ENCODE peak calls at places on chromosome 15, in eight cellular contexts. A is H1, R is suprapubic skin, P is spleen, O is breast epithelium, W is HCT116, H is GM12891, V is endothelial cell of umbilical vein. Y is an unnamed sample.

GRCh38 chr15:66481107-66481856 is 16.3 kb downstream of the SNAPC5 start:
- DNase-seq in A (no peak), R (no peak), P (no peak), O (no peak), W (no peak), H (no peak), V (no peak), Y (no peak)

GRCh38 chr15:72237286-72238224 is 6.6 kb upstream of the PKM start:
- DNase-seq in A (peak; percentile 43), R (peak; percentile 91), P (no peak), O (peak; percentile 71), W (peak; percentile 92), H (peak; percentile 30), V (peak; percentile 90), Y (peak; percentile 80)

GRCh38 chr15:95287774-95288173 is 1042.7 kb upstream of the NR2F2 start:
- DNase-seq in A (no peak), R (no peak), P (no peak), O (no peak), W (no peak), H (no peak), V (peak; percentile 46), Y (no peak)

GRCh38 chr15:87201986-87202385 is 1054.6 kb downstream of the NTRK3 start:
- DNase-seq in A (no peak), R (no peak), P (no peak), O (no peak), W (no peak), H (no peak), V (no peak), Y (no peak)

GRCh38 chr15:31155136-31155535 is 53.6 kb upstream of the TRPM1 start:
- DNase-seq in A (no peak), R (no peak), P (peak; percentile 57), O (no peak), W (no peak), H (no peak), V (no peak), Y (no peak)

GRCh38 chr15:99324082-99324620 is 72.9 kb downstream of the LRRC28 start:
- DNase-seq in A (no peak), R (no peak), P (no peak), O (no peak), W (peak; percentile 76), H (no peak), V (peak; percentile 60), Y (no peak)

GRCh38 chr15:31397851-31398661 is 71.4 kb downstream of the KLF13 start:
- DNase-seq in A (no peak), R (no peak), P (no peak), O (peak; percentile 73), W (no peak), H (no peak), V (no peak), Y (no peak)

GRCh38 chr15:48679952-48680351 is 34.4 kb upstream of the FBN1 start:
- DNase-seq in A (no peak), R (no peak), P (no peak), O (no peak), W (no peak), H (no peak), V (no peak), Y (no peak)

GRCh38 chr15:93825721-93826120 is 405.6 kb upstream of the MCTP2 start:
- DNase-seq in A (no peak), R (no peak), P (no peak), O (no peak), W (no peak), H (no peak), V (no peak), Y (no peak)

GRCh38 chr15:56619881-56620280 is 113.4 kb downstream of the ZNF280D start:
- DNase-seq in A (no peak), R (no peak), P (no peak), O (no peak), W (no peak), H (no peak), V (peak; percentile 34), Y (no peak)

GRCh38 chr15:40930430-40931299 is 1.5 kb downstream of the DLL4 start:
- DNase-seq in A (no peak), R (peak; percentile 66), P (peak; percentile 77), O (no peak), W (peak; percentile 70), H (no peak), V (peak; percentile 97), Y (peak; percentile 54)

GRCh38 chr15:40927497-40928346 is 1.4 kb upstream of the DLL4 start:
- DNase-seq in A (no peak), R (no peak), P (peak; percentile 73), O (no peak), W (no peak), H (no peak), V (no peak), Y (no peak)

GRCh38 chr15:40929730-40930429 is 740 bp downstream of the DLL4 start:
- DNase-seq in A (no peak), R (peak; percentile 73), P (peak; percentile 82), O (no peak), W (no peak), H (no peak), V (peak; percentile 66), Y (peak; percentile 92)

GRCh38 chr15:40928351-40928974 is 677 bp upstream of the DLL4 start:
- DNase-seq in A (no peak), R (no peak), P (peak; percentile 69), O (no peak), W (no peak), H (no peak), V (no peak), Y (peak; percentile 83)

DNA sequence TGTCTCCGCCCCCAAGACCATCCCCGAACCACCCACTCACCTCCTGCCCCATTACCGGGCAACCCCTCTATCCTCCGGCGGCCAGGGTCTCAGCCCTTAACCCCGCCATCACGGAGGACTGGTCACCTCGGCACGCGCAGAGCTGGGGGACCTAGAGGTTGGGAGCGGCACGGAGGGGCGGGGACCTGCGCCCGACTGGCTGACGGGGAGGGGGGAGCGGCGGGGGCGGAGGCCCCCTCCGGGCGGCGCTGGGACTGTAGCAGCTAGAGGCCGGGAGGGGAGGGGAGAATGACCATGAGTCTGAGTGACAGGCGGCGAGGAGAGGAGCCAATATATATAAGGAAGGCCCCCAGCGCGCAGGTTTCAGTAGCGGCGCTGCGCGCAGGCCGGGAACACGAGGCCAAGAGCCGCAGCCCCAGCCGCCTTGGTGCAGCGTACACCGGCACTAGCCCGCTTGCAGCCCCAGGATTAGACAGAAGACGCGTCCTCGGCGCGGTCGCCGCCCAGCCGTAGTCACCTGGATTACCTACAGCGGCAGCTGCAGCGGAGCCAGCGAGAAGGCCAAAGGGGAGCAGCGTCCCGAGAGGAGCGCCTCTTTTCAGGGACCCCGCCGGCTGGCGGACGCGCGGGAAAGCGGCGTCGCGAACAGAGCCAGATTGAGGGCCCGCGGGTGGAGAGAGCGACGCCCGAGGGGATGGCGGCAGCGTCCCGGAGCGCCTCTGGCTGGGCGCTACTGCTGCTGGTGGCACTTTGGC is at the start of gene DLL4:
- DNase-seq in A (no peak), R (no peak), P (peak; percentile 85), O (peak; percentile 44), W (peak; percentile 71), H (no peak), V (peak; percentile 94), Y (peak; percentile 86)
- TF ChIP-seq POLR2A in A (no peak), R (peak; percentile 31), P (peak; percentile 63), O (peak; percentile 15), W (peak; percentile 95), H (no peak), V (peak; percentile 99), Y (peak; percentile 57)

GRCh38 chr15:81506071-81506470 is 132.1 kb upstream of the TMC3 start:
- DNase-seq in A (no peak), R (no peak), P (no peak), O (no peak), W (no peak), H (no peak), V (peak; percentile 8), Y (no peak)

GRCh38 chr15:81502436-81502835 is 128.4 kb upstream of the TMC3 start:
- DNase-seq in A (no peak), R (no peak), P (no peak), O (no peak), W (no peak), H (no peak), V (no peak), Y (no peak)

GRCh38 chr15:81506936-81507335 is 132.9 kb upstream of the TMC3 start:
- DNase-seq in A (no peak), R (no peak), P (no peak), O (no peak), W (no peak), H (no peak), V (no peak), Y (no peak)

GRCh38 chr15:81507831-81508230 is 133.8 kb upstream of the TMC3 start:
- DNase-seq in A (no peak), R (no peak), P (no peak), O (no peak), W (no peak), H (no peak), V (no peak), Y (no peak)

GRCh38 chr15:81504170-81504905 is 130.3 kb upstream of the TMC3 start:
- DNase-seq in A (no peak), R (no peak), P (no peak), O (no peak), W (no peak), H (no peak), V (peak; percentile 96), Y (no peak)
- TF ChIP-seq POLR2AphosphoS5 in A (no peak), R (no peak), P (no peak), O (no peak), W (no peak), H (no peak), V (peak; percentile 60), Y (no peak)

DNA sequence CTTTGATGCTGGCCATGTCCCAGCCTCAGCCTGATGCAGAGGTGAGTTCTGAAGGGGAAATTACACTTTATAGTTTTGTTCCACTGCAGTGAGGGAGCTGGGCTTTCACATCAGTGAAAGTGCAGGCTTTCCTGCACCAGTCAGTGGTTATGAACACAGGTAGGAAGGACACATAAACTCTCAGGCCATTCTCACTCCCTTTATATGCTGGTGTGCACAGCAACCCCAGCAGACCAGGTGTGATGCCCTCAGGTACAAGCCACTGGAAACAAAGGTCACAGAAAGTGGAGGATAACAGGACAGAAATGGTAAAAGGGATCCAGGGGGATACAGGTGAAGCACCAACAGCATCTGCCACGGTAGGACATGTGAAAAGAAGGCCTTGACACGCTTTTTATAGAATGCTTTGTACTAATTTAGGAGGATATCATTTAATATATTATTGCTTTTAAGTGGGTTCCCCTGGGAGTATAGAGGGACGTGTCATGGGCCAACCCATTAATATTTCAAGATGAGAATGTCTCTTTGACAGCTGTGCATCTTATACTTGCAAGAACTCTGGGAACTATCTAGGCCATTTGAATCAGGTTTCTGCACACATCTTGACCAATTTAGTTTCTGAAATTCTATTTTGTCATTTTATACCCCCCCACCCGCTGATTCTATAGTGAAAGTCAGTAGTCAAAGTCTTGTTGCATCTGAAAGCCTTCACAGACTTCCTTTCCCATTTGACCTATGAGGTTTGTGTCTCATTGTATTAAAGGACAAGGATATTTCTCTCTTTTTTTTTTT is 25.0 kb upstream of the BLM start:
- DNase-seq in A (no peak), R (no peak), P (no peak), O (no peak), W (no peak), H (no peak), V (no peak), Y (no peak)
- TF ChIP-seq POLR2A in A (no peak), R (no peak), P (no peak), O (no peak), W (no peak), H (no peak), V (no peak), Y (no peak)

GRCh38 chr15:78049691-78050440 is 27.6 kb downstream of the TBC1D2B start:
- DNase-seq in A (no peak), R (no peak), P (peak; percentile 85), O (no peak), W (no peak), H (peak; percentile 35), V (no peak), Y (no peak)
- TF ChIP-seq POLR2AphosphoS5 in A (no peak), R (no peak), P (peak; percentile 48), O (peak; percentile 19), W (no peak), H (peak; percentile 85), V (no peak), Y (no peak)